ENCODE peak calls at places on chromosomes 4 and X, in eight cellular contexts. One of them, this sample, is unnamed.

GRCh38 chr4:159766241-159766640 is 663.4 kb downstream of the RAPGEF2 start:
- DNase-seq in NCI-H2081 treated with DMSO at 0.1 percent for 48 hours: no peak
- DNase-seq in kidney tubule cell: no peak
- DNase-seq in GM12892: no peak
- DNase-seq in Kasumi-1: no peak
- DNase-seq in stimulated activated CD4-positive, alpha-beta T cell treated with anti-CD3 and anti-CD28 coated beads, Interleukin-15, amount 100 ng/mL, for 1 hour: no peak
- DNase-seq in activated naive CD4-positive, alpha-beta T cell treated with anti-CD3 and anti-CD28 coated beads for 36 hours: no peak
- DNase-seq in fibroblast of lung: no peak
- DNase-seq in this sample: peak

GRCh38 chr4:77043507-77044131 is 32.2 kb downstream of the CCNI start:
- DNase-seq in Kasumi-1: no peak
- DNase-seq in fibroblast of lung: peak
- DNase-seq in stimulated activated CD4-positive, alpha-beta T cell treated with anti-CD3 and anti-CD28 coated beads, Interleukin-15, amount 100 ng/mL, for 1 hour: no peak
- DNase-seq in GM12892: no peak
- DNase-seq in NCI-H2081 treated with DMSO at 0.1 percent for 48 hours: no peak
- DNase-seq in kidney tubule cell: no peak
- DNase-seq in activated naive CD4-positive, alpha-beta T cell treated with anti-CD3 and anti-CD28 coated beads for 36 hours: no peak
- DNase-seq in this sample: peak

GRCh38 chrX:70172226-70172625 is 5.1 kb upstream of the DGAT2L6 start:
- DNase-seq in GM12892: no peak
- DNase-seq in stimulated activated CD4-positive, alpha-beta T cell treated with anti-CD3 and anti-CD28 coated beads, Interleukin-15, amount 100 ng/mL, for 1 hour: no peak
- DNase-seq in activated naive CD4-positive, alpha-beta T cell treated with anti-CD3 and anti-CD28 coated beads for 36 hours: no peak
- DNase-seq in kidney tubule cell: peak
- DNase-seq in NCI-H2081 treated with DMSO at 0.1 percent for 48 hours: no peak
- DNase-seq in Kasumi-1: no peak
- DNase-seq in fibroblast of lung: peak
- DNase-seq in this sample: no peak

GRCh38 chr4:27154706-27155105 is 294.1 kb downstream of the STIM2 start:
- DNase-seq in activated naive CD4-positive, alpha-beta T cell treated with anti-CD3 and anti-CD28 coated beads for 36 hours: no peak
- DNase-seq in GM12892: no peak
- DNase-seq in kidney tubule cell: peak
- DNase-seq in NCI-H2081 treated with DMSO at 0.1 percent for 48 hours: no peak
- DNase-seq in stimulated activated CD4-positive, alpha-beta T cell treated with anti-CD3 and anti-CD28 coated beads, Interleukin-15, amount 100 ng/mL, for 1 hour: no peak
- DNase-seq in fibroblast of lung: peak
- DNase-seq in Kasumi-1: peak
- DNase-seq in this sample: peak

GRCh38 chr4:179051211-179051610 is 1609.0 kb upstream of the AGA start:
- DNase-seq in GM12892: no peak
- DNase-seq in fibroblast of lung: no peak
- DNase-seq in stimulated activated CD4-positive, alpha-beta T cell treated with anti-CD3 and anti-CD28 coated beads, Interleukin-15, amount 100 ng/mL, for 1 hour: no peak
- DNase-seq in Kasumi-1: no peak
- DNase-seq in activated naive CD4-positive, alpha-beta T cell treated with anti-CD3 and anti-CD28 coated beads for 36 hours: no peak
- DNase-seq in NCI-H2081 treated with DMSO at 0.1 percent for 48 hours: no peak
- DNase-seq in kidney tubule cell: no peak
- DNase-seq in this sample: no peak

GRCh38 chr4:185520119-185520518 is 15.2 kb downstream of the PDLIM3 start:
- DNase-seq in kidney tubule cell: no peak
- DNase-seq in GM12892: no peak
- DNase-seq in NCI-H2081 treated with DMSO at 0.1 percent for 48 hours: no peak
- DNase-seq in stimulated activated CD4-positive, alpha-beta T cell treated with anti-CD3 and anti-CD28 coated beads, Interleukin-15, amount 100 ng/mL, for 1 hour: no peak
- DNase-seq in Kasumi-1: no peak
- DNase-seq in fibroblast of lung: peak
- DNase-seq in activated naive CD4-positive, alpha-beta T cell treated with anti-CD3 and anti-CD28 coated beads for 36 hours: no peak
- DNase-seq in this sample: no peak

GRCh38 chrX:125205084-125205917 is 114.4 kb upstream of the TEX13C start:
- DNase-seq in kidney tubule cell: peak
- DNase-seq in GM12892: no peak
- DNase-seq in fibroblast of lung: peak
- DNase-seq in Kasumi-1: peak
- DNase-seq in activated naive CD4-positive, alpha-beta T cell treated with anti-CD3 and anti-CD28 coated beads for 36 hours: peak
- DNase-seq in stimulated activated CD4-positive, alpha-beta T cell treated with anti-CD3 and anti-CD28 coated beads, Interleukin-15, amount 100 ng/mL, for 1 hour: no peak
- DNase-seq in NCI-H2081 treated with DMSO at 0.1 percent for 48 hours: peak
- DNase-seq in this sample: no peak

GRCh38 chr4:1578968-1579833 is 104.9 kb downstream of the FAM53A start:
- DNase-seq in GM12892: peak
- DNase-seq in kidney tubule cell: peak
- DNase-seq in fibroblast of lung: peak
- DNase-seq in activated naive CD4-positive, alpha-beta T cell treated with anti-CD3 and anti-CD28 coated beads for 36 hours: peak
- DNase-seq in NCI-H2081 treated with DMSO at 0.1 percent for 48 hours: no peak
- DNase-seq in stimulated activated CD4-positive, alpha-beta T cell treated with anti-CD3 and anti-CD28 coated beads, Interleukin-15, amount 100 ng/mL, for 1 hour: peak
- DNase-seq in Kasumi-1: peak
- DNase-seq in this sample: peak

GRCh38 chrX:2447484-2447883 is 53.3 kb downstream of the DHRSX start:
- DNase-seq in activated naive CD4-positive, alpha-beta T cell treated with anti-CD3 and anti-CD28 coated beads for 36 hours: no peak
- DNase-seq in stimulated activated CD4-positive, alpha-beta T cell treated with anti-CD3 and anti-CD28 coated beads, Interleukin-15, amount 100 ng/mL, for 1 hour: no peak
- DNase-seq in Kasumi-1: no peak
- DNase-seq in kidney tubule cell: no peak
- DNase-seq in fibroblast of lung: no peak
- DNase-seq in GM12892: no peak
- DNase-seq in NCI-H2081 treated with DMSO at 0.1 percent for 48 hours: no peak
- DNase-seq in this sample: no peak

GRCh38 chrX:136627381-136627780 is 20.6 kb upstream of the CD40LG start:
- DNase-seq in stimulated activated CD4-positive, alpha-beta T cell treated with anti-CD3 and anti-CD28 coated beads, Interleukin-15, amount 100 ng/mL, for 1 hour: no peak
- DNase-seq in Kasumi-1: no peak
- DNase-seq in NCI-H2081 treated with DMSO at 0.1 percent for 48 hours: no peak
- DNase-seq in GM12892: no peak
- DNase-seq in fibroblast of lung: no peak
- DNase-seq in kidney tubule cell: no peak
- DNase-seq in activated naive CD4-positive, alpha-beta T cell treated with anti-CD3 and anti-CD28 coated beads for 36 hours: peak
- DNase-seq in this sample: no peak

GRCh38 chr4:531076-531475 is 32.1 kb downstream of the PIGG start:
- DNase-seq in Kasumi-1: no peak
- DNase-seq in kidney tubule cell: no peak
- DNase-seq in activated naive CD4-positive, alpha-beta T cell treated with anti-CD3 and anti-CD28 coated beads for 36 hours: no peak
- DNase-seq in stimulated activated CD4-positive, alpha-beta T cell treated with anti-CD3 and anti-CD28 coated beads, Interleukin-15, amount 100 ng/mL, for 1 hour: no peak
- DNase-seq in GM12892: no peak
- DNase-seq in fibroblast of lung: no peak
- DNase-seq in NCI-H2081 treated with DMSO at 0.1 percent for 48 hours: no peak
- DNase-seq in this sample: no peak

GRCh38 chrX:38879631-38880220 is 78.5 kb downstream of the MID1IP1 start:
- DNase-seq in Kasumi-1: peak
- DNase-seq in kidney tubule cell: peak
- DNase-seq in NCI-H2081 treated with DMSO at 0.1 percent for 48 hours: no peak
- DNase-seq in stimulated activated CD4-positive, alpha-beta T cell treated with anti-CD3 and anti-CD28 coated beads, Interleukin-15, amount 100 ng/mL, for 1 hour: no peak
- DNase-seq in fibroblast of lung: no peak
- DNase-seq in activated naive CD4-positive, alpha-beta T cell treated with anti-CD3 and anti-CD28 coated beads for 36 hours: peak
- DNase-seq in GM12892: no peak
- DNase-seq in this sample: no peak

GRCh38 chr4:69689530-69690111 is 36.6 kb upstream of the UGT2A1 start:
- DNase-seq in stimulated activated CD4-positive, alpha-beta T cell treated with anti-CD3 and anti-CD28 coated beads, Interleukin-15, amount 100 ng/mL, for 1 hour: no peak
- DNase-seq in GM12892: no peak
- DNase-seq in kidney tubule cell: peak
- DNase-seq in fibroblast of lung: peak
- DNase-seq in activated naive CD4-positive, alpha-beta T cell treated with anti-CD3 and anti-CD28 coated beads for 36 hours: no peak
- DNase-seq in NCI-H2081 treated with DMSO at 0.1 percent for 48 hours: no peak
- DNase-seq in Kasumi-1: peak
- DNase-seq in this sample: peak

GRCh38 chr4:680565-680930 is 6.2 kb downstream of the MYL5 start:
- DNase-seq in fibroblast of lung: no peak
- DNase-seq in kidney tubule cell: no peak
- DNase-seq in GM12892: no peak
- DNase-seq in stimulated activated CD4-positive, alpha-beta T cell treated with anti-CD3 and anti-CD28 coated beads, Interleukin-15, amount 100 ng/mL, for 1 hour: no peak
- DNase-seq in activated naive CD4-positive, alpha-beta T cell treated with anti-CD3 and anti-CD28 coated beads for 36 hours: no peak
- DNase-seq in Kasumi-1: no peak
- DNase-seq in NCI-H2081 treated with DMSO at 0.1 percent for 48 hours: no peak
- DNase-seq in this sample: peak

GRCh38 chr4:2413821-2414610 is 4.4 kb downstream of the ZFYVE28 start:
- DNase-seq in fibroblast of lung: no peak
- DNase-seq in kidney tubule cell: peak
- DNase-seq in GM12892: no peak
- DNase-seq in Kasumi-1: no peak
- DNase-seq in activated naive CD4-positive, alpha-beta T cell treated with anti-CD3 and anti-CD28 coated beads for 36 hours: peak
- DNase-seq in NCI-H2081 treated with DMSO at 0.1 percent for 48 hours: no peak
- DNase-seq in stimulated activated CD4-positive, alpha-beta T cell treated with anti-CD3 and anti-CD28 coated beads, Interleukin-15, amount 100 ng/mL, for 1 hour: no peak
- DNase-seq in this sample: no peak

GRCh38 chr4:113316879-113317278 is 267.4 kb downstream of the ANK2 start:
- DNase-seq in activated naive CD4-positive, alpha-beta T cell treated with anti-CD3 and anti-CD28 coated beads for 36 hours: peak
- DNase-seq in GM12892: peak
- DNase-seq in NCI-H2081 treated with DMSO at 0.1 percent for 48 hours: no peak
- DNase-seq in Kasumi-1: no peak
- DNase-seq in stimulated activated CD4-positive, alpha-beta T cell treated with anti-CD3 and anti-CD28 coated beads, Interleukin-15, amount 100 ng/mL, for 1 hour: no peak
- DNase-seq in fibroblast of lung: no peak
- DNase-seq in kidney tubule cell: peak
- DNase-seq in this sample: no peak

GRCh38 chrX:108914791-108915190 is 178.4 kb upstream of the IRS4 start:
- DNase-seq in NCI-H2081 treated with DMSO at 0.1 percent for 48 hours: no peak
- DNase-seq in Kasumi-1: no peak
- DNase-seq in fibroblast of lung: no peak
- DNase-seq in stimulated activated CD4-positive, alpha-beta T cell treated with anti-CD3 and anti-CD28 coated beads, Interleukin-15, amount 100 ng/mL, for 1 hour: no peak
- DNase-seq in kidney tubule cell: no peak
- DNase-seq in GM12892: no peak
- DNase-seq in activated naive CD4-positive, alpha-beta T cell treated with anti-CD3 and anti-CD28 coated beads for 36 hours: no peak
- DNase-seq in this sample: no peak

GRCh38 chr4:153296424-153296823 is 48.1 kb upstream of the MND1 start:
- DNase-seq in activated naive CD4-positive, alpha-beta T cell treated with anti-CD3 and anti-CD28 coated beads for 36 hours: no peak
- DNase-seq in NCI-H2081 treated with DMSO at 0.1 percent for 48 hours: no peak
- DNase-seq in GM12892: no peak
- DNase-seq in Kasumi-1: no peak
- DNase-seq in fibroblast of lung: peak
- DNase-seq in kidney tubule cell: no peak
- DNase-seq in stimulated activated CD4-positive, alpha-beta T cell treated with anti-CD3 and anti-CD28 coated beads, Interleukin-15, amount 100 ng/mL, for 1 hour: no peak
- DNase-seq in this sample: peak